ENCODE peak calls at places on chromosome 6, in eight cellular contexts. C is CD8-positive, alpha-beta memory T cell; N is heart right ventricle; D is aorta; Q is adrenal gland; F is AG09309; L is kidney epithelial cell; Y is dorsolateral prefrontal cortex. E is an unnamed sample.

GRCh38 chr6:146240307-146240706 is 211.4 kb downstream of the GRM1 start:
- DNase-seq in C (no peak), N (no peak), D (no peak), Q (no peak), F (no peak), L (no peak), Y (no peak), E (no peak)

GRCh38 chr6:19929312-19929711 is 92.1 kb downstream of the ID4 start:
- DNase-seq in C (no peak), N (no peak), D (no peak), Q (no peak), F (no peak), L (no peak), Y (no peak), E (no peak)

GRCh38 chr6:4776967-4777925 is 1.0 kb downstream of the CDYL start:
- DNase-seq in C (no peak), N (no peak), D (no peak), Q (peak), F (no peak), L (no peak), Y (peak), E (peak)

GRCh38 chr6:164130151-164130550 is 715.6 kb downstream of the QKI start:
- DNase-seq in C (no peak), N (no peak), D (no peak), Q (no peak), F (no peak), L (no peak), Y (peak), E (no peak)

GRCh38 chr6:21827425-21828192 is 234.1 kb downstream of the SOX4 start:
- DNase-seq in C (no peak), N (no peak), D (no peak), Q (no peak), F (no peak), L (no peak), Y (no peak), E (no peak)

GRCh38 chr6:70547313-70547712 is 19.4 kb upstream of the SDHAF4 start:
- DNase-seq in C (no peak), N (no peak), D (no peak), Q (no peak), F (peak), L (no peak), Y (no peak), E (peak)

GRCh38 chr6:33383427-33384185 is 8.0 kb upstream of the KIFC1 start:
- DNase-seq in C (no peak), N (no peak), D (no peak), Q (no peak), F (no peak), L (no peak), Y (no peak), E (no peak)

GRCh38 chr6:75283907-75284284 is 696 bp downstream of the TMEM30A start:
- DNase-seq in C (peak), N (no peak), D (no peak), Q (no peak), F (no peak), L (no peak), Y (no peak), E (no peak)

GRCh38 chr6:87920245-87920644 is 127.4 kb upstream of the SPACA1 start:
- DNase-seq in C (no peak), N (no peak), D (no peak), Q (no peak), F (no peak), L (no peak), Y (no peak), E (no peak)

GRCh38 chr6:85506441-85507093 is 56.7 kb downstream of the NT5E start:
- DNase-seq in C (no peak), N (no peak), D (no peak), Q (no peak), F (no peak), L (no peak), Y (no peak), E (no peak)

GRCh38 chr6:155854787-155855186 is 399.1 kb upstream of the NOX3 start:
- DNase-seq in C (no peak), N (no peak), D (no peak), Q (no peak), F (no peak), L (no peak), Y (no peak), E (no peak)

GRCh38 chr6:166952122-166952521 is 4.2 kb downstream of the RNASET2 start:
- DNase-seq in C (no peak), N (no peak), D (no peak), Q (no peak), F (no peak), L (no peak), Y (no peak), E (no peak)

GRCh38 chr6:79713701-79714322 is 82.7 kb downstream of the SH3BGRL2 start:
- DNase-seq in C (peak), N (no peak), D (no peak), Q (peak), F (no peak), L (no peak), Y (no peak), E (peak)

GRCh38 chr6:40352527-40353170 is 234.5 kb downstream of the LRFN2 start:
- DNase-seq in C (no peak), N (no peak), D (no peak), Q (no peak), F (no peak), L (no peak), Y (no peak), E (no peak)

GRCh38 chr6:71171478-71172070 is 117.0 kb upstream of the OGFRL1 start:
- DNase-seq in C (no peak), N (no peak), D (no peak), Q (no peak), F (no peak), L (no peak), Y (no peak), E (no peak)

GRCh38 chr6:169669889-169670288 is 31.9 kb downstream of the WDR27 start:
- DNase-seq in C (no peak), N (no peak), D (no peak), Q (no peak), F (no peak), L (no peak), Y (no peak), E (no peak)

GRCh38 chr6:6736753-6737654 is 148.5 kb downstream of the LY86 start:
- DNase-seq in C (no peak), N (peak), D (peak), Q (peak), F (peak), L (no peak), Y (no peak), E (no peak)
- H3K4me3 ChIP-seq in C (no peak), N (peak), D (no peak), Q (peak), F (peak), L (peak), Y (peak), E (no peak)

GRCh38 chr6:158313989-158314388 is 1.7 kb downstream of the TULP4 start:
- DNase-seq in C (no peak), N (no peak), D (peak), Q (no peak), F (no peak), L (no peak), Y (no peak), E (no peak)
- H3K4me3 ChIP-seq in C (no peak), N (no peak), D (no peak), Q (no peak), F (no peak), L (no peak), Y (no peak), E (no peak)

DNA sequence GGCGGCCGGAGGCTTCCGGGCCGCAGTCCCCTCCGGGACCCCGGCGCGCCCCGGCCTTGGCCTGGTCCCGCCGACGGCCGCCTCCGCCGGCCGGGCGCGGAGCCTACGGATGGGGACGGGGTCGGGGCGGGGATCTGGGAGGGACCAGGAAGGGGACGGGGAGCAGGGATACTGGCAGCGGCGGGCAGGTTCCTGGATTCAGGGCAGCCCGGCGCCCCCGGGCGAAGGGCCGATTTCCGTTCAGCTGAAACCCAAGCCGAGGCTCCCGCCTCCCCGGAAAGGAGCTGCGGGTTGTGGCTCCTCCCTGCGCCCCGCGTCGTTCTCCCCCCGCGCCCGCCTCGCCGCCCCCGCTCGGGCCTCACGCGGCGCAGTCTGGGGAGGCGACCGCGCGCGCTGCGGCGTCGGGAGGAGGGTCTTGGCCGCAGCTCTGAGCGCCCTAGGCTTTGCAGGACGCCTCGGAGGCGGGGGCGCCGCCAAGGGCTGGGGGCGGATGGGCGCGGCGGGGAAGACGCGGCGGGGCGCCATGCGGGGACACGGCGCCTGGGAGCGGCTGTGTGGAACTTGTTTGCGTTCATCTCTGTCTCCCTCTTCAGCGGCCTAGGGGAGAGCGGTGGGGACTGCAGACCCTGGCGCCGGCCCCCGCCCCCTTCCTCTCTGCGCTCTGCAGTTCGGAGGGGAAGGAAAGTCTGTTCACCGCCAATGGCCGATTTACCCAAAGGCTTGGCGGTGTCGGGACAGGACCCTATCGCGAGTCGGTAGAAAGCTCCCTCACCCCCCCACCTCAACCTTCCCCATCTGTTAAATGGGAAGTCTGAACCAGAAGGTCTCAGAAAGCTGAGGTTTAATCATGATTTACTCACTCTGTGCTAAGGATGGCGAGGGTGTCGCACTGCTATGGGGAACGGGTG is 22.7 kb upstream of the TMEM181 start:
- DNase-seq in C (no peak), N (no peak), D (no peak), Q (peak), F (no peak), L (no peak), Y (peak), E (peak)
- H3K4me3 ChIP-seq in C (no peak), N (peak), D (no peak), Q (peak), F (peak), L (peak), Y (peak), E (peak)

GRCh38 chr6:32128751-32129296 is 778 bp upstream of the ATF6B start:
- DNase-seq in C (no peak), N (no peak), D (no peak), Q (no peak), F (no peak), L (no peak), Y (no peak), E (no peak)
- H3K4me3 ChIP-seq in C (peak), N (peak), D (no peak), Q (peak), F (peak), L (no peak), Y (peak), E (peak)

GRCh38 chr6:27288136-27289044 is 23.7 kb downstream of the POM121L2 start:
- DNase-seq in C (no peak), N (no peak), D (no peak), Q (no peak), F (no peak), L (no peak), Y (no peak), E (no peak)
- H3K4me3 ChIP-seq in C (no peak), N (no peak), D (no peak), Q (no peak), F (no peak), L (peak), Y (no peak), E (no peak)

DNA sequence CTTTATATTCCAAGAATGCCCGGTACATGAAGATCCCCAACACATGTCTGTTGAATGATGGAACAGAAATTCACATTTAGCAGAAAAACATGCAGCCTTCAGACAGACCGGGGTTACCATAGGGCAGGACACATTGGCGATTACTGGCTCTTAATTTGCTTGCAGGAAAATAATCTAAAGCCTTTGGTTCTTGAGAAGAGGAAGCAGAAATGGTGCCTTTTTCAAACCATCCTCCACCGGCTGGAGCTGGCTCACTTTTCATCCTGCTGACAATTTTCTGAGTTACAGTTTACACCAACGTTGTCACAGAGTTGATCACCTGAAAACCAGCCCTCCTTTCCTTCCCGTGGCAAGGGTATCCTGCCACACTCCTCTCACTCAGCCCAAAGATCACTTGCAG is 32.6 kb downstream of the SF3B5 start:
- DNase-seq in C (no peak), N (no peak), D (no peak), Q (no peak), F (no peak), L (no peak), Y (no peak), E (no peak)
- H3K4me3 ChIP-seq in C (peak), N (no peak), D (no peak), Q (no peak), F (no peak), L (no peak), Y (no peak), E (no peak)